ENCODE peak calls at places on chromosome 20, in ten cellular contexts. N is ovary, S is GM12878, G is left lung, F is AG09309, L is cardiac muscle cell, D is nephron progenitor cell, V is AG04450, P is neural progenitor cell, H is NB4. M is an unnamed sample.
A peak's percentile ranks its signal among the peaks of the same experiment; 100 is the strongest.

GRCh38 chr20:63125893-63126601 is 89.9 kb downstream of the YTHDF1 start:
- DNase-seq in N (no peak), S (no peak), G (no peak), F (no peak), L (no peak), D (peak; percentile 1), V (no peak), P (no peak), H (no peak), M (no peak)

GRCh38 chr20:21739682-21740081 is 34.2 kb downstream of the PAX1 start:
- DNase-seq in N (no peak), S (no peak), G (no peak), F (no peak), L (no peak), D (no peak), V (no peak), P (no peak), H (no peak), M (no peak)

GRCh38 chr20:38489181-38489580 is 16.5 kb downstream of the RALGAPB start:
- DNase-seq in N (no peak), S (no peak), G (no peak), F (no peak), L (no peak), D (no peak), V (no peak), P (no peak), H (no peak), M (no peak)

GRCh38 chr20:16675165-16675564 is 54.7 kb upstream of the SNRPB2 start:
- DNase-seq in N (no peak), S (no peak), G (no peak), F (no peak), L (no peak), D (no peak), V (no peak), P (no peak), H (no peak), M (no peak)

GRCh38 chr20:8213831-8214587 is 81.9 kb downstream of the PLCB1 start:
- DNase-seq in N (no peak), S (peak; percentile 47), G (no peak), F (no peak), L (no peak), D (no peak), V (no peak), P (peak; percentile 10), H (no peak), M (no peak)

GRCh38 chr20:47262365-47263013 is 94.0 kb downstream of the ZMYND8 start:
- DNase-seq in N (no peak), S (peak; percentile 84), G (no peak), F (no peak), L (no peak), D (no peak), V (no peak), P (no peak), H (no peak), M (no peak)

GRCh38 chr20:46494077-46494476 is 19.3 kb downstream of the ZNF334 start:
- DNase-seq in N (no peak), S (no peak), G (no peak), F (no peak), L (no peak), D (no peak), V (no peak), P (no peak), H (no peak), M (no peak)

GRCh38 chr20:49724637-49725606 is 11.2 kb upstream of the B4GALT5 start:
- DNase-seq in N (peak; percentile 34), S (no peak), G (no peak), F (peak; percentile 18), L (no peak), D (peak; percentile 16), V (no peak), P (no peak), H (peak; percentile 87), M (no peak)

GRCh38 chr20:37593710-37594109 is 66.0 kb upstream of the BLCAP start:
- DNase-seq in N (no peak), S (no peak), G (no peak), F (no peak), L (no peak), D (no peak), V (no peak), P (no peak), H (no peak), M (no peak)

GRCh38 chr20:4141616-4142240 is 126.4 kb upstream of the RNF24 start:
- DNase-seq in N (no peak), S (no peak), G (no peak), F (no peak), L (no peak), D (no peak), V (no peak), P (no peak), H (no peak), M (no peak)

GRCh38 chr20:4544765-4545164 is 176.9 kb upstream of the PRND start:
- DNase-seq in N (no peak), S (no peak), G (no peak), F (no peak), L (no peak), D (no peak), V (peak; percentile 58), P (no peak), H (no peak), M (no peak)

GRCh38 chr20:47243906-47244305 is 112.6 kb downstream of the ZMYND8 start:
- DNase-seq in N (no peak), S (no peak), G (no peak), F (no peak), L (no peak), D (no peak), V (no peak), P (no peak), H (no peak), M (no peak)

GRCh38 chr20:13865156-13865555 is 80.3 kb downstream of the NDUFAF5 start:
- DNase-seq in N (no peak), S (no peak), G (no peak), F (no peak), L (no peak), D (no peak), V (no peak), P (no peak), H (no peak), M (no peak)

GRCh38 chr20:17902531-17903083 is 66.0 kb downstream of the SNX5 start:
- DNase-seq in N (no peak), S (no peak), G (no peak), F (no peak), L (no peak), D (no peak), V (no peak), P (no peak), H (no peak), M (no peak)

GRCh38 chr20:17227669-17228623 is 1.1 kb downstream of the PCSK2 start:
- DNase-seq in N (peak; percentile 33), S (no peak), G (peak; percentile 49), F (no peak), L (peak; percentile 77), D (peak; percentile 66), V (no peak), P (peak; percentile 89), H (no peak), M (peak; percentile 41)

GRCh38 chr20:32437391-32438074 is 79.4 kb downstream of the ASXL1 start:
- DNase-seq in N (no peak), S (no peak), G (no peak), F (no peak), L (no peak), D (no peak), V (no peak), P (no peak), H (no peak), M (no peak)

GRCh38 chr20:35523298-35523888 is 6.1 kb downstream of the C20orf173 start:
- DNase-seq in N (no peak), S (no peak), G (no peak), F (no peak), L (no peak), D (peak; percentile 25), V (no peak), P (peak; percentile 38), H (peak; percentile 41), M (peak; percentile 59)
- TF ChIP-seq CTCF in N (no peak), S (peak; percentile 40), G (peak; percentile 29), F (peak; percentile 71), L (peak; percentile 63), D (peak; percentile 36), V (peak; percentile 61), P (peak; percentile 58), H (peak; percentile 78), M (peak; percentile 74)

DNA sequence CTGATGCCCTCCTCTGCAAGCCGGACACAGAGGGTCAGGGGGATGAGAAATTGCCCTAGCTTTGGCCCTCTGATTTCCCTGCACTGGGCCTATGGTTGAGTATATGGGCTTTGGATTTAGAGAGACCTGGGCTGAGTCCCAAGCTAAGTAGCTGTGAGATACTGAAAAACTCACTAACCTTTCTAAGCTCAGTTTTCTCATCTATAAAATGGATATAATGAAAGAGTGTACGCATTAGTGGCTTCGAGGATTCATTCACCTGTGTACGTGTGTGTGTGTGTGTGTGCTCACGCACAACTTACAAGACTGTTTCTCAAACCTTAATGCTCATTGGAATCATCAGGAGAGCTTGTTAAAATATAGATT is 12.7 kb upstream of the RBPJL start:
- DNase-seq in N (no peak), S (no peak), G (no peak), F (no peak), L (no peak), D (no peak), V (no peak), P (no peak), H (no peak), M (no peak)
- TF ChIP-seq CTCF in N (no peak), S (no peak), G (no peak), F (no peak), L (no peak), D (peak; percentile 18), V (no peak), P (no peak), H (no peak), M (peak; percentile 66)

GRCh38 chr20:20136313-20136712 is 84.0 kb downstream of the CFAP61 start:
- DNase-seq in N (no peak), S (no peak), G (no peak), F (no peak), L (no peak), D (no peak), V (no peak), P (no peak), H (no peak), M (no peak)

GRCh38 chr20:20134941-20135572 is 82.7 kb downstream of the CFAP61 start:
- DNase-seq in N (no peak), S (no peak), G (no peak), F (no peak), L (no peak), D (no peak), V (no peak), P (no peak), H (no peak), M (no peak)

DNA sequence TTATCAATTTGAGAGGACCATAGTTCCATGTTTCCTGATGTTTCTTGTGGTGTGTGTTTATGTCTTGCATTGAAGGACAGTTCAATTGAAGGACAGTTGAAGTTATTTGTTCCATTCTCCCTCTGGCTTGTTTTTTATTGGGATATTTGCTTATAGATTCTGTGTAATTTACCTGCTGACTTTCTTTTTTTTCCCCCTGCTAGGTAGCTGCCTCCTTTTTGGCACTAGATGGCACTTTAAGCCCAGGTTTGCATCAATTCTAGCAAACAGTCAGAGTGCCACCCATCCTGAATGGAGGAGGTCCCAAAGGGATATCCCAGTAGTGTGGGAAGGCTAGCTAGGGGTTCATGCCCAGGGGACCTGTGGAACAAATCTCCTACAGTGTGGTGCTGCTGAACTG is 78.1 kb downstream of the CFAP61 start:
- DNase-seq in N (no peak), S (peak; percentile 1), G (no peak), F (no peak), L (no peak), D (no peak), V (no peak), P (peak; percentile 58), H (peak; percentile 42), M (no peak)
- TF ChIP-seq CTCF in N (no peak), S (peak; percentile 40), G (no peak), F (peak; percentile 43), L (no peak), D (no peak), V (no peak), P (peak; percentile 69), H (peak; percentile 42), M (no peak)

GRCh38 chr20:23021541-23021940 is 13.6 kb upstream of the SSTR4 start:
- DNase-seq in N (no peak), S (no peak), G (no peak), F (no peak), L (no peak), D (no peak), V (no peak), P (no peak), H (peak; percentile 49), M (no peak)
- TF ChIP-seq CTCF in N (no peak), S (peak; percentile 6), G (no peak), F (no peak), L (no peak), D (no peak), V (peak; percentile 18), P (no peak), H (no peak), M (no peak)

M was measured in endothelial cell.